ENCODE peak calls at places on chromosomes 7 and 10, in four cellular contexts. Y is aorta; P is pancreas; E is effector memory CD4-positive, alpha-beta T cell. U is an unnamed sample. For H3K4me1, the result is how much of the 10 kb centered on the place peaks cover.

GRCh38 chr7:31890198-31890597 is 180.0 kb downstream of the PDE1C start:
- DNase-seq in Y (no peak), P (peak), E (no peak), U (no peak)

GRCh38 chr7:82694020-82694419 is 250.4 kb upstream of the CACNA2D1 start:
- DNase-seq in P (no peak), E (no peak), Y (no peak), U (no peak)

GRCh38 chr10:114027041-114027394 is 16.6 kb upstream of the ADRB1 start:
- DNase-seq in E (no peak), P (no peak), Y (no peak), U (no peak)

GRCh38 chr10:27685686-27686085 is 59.9 kb downstream of the MKX start:
- DNase-seq in P (no peak), Y (no peak), E (no peak), U (no peak)

GRCh38 chr10:112282086-112282485 is 1.1 kb upstream of the TECTB start:
- DNase-seq in E (no peak), P (no peak), Y (no peak), U (no peak)

GRCh38 chr7:36091571-36092176 is 61.4 kb upstream of the EEPD1 start:
- DNase-seq in Y (no peak), E (no peak), P (no peak), U (no peak)

GRCh38 chr10:104331208-104331838 is 6.9 kb downstream of the ITPRIP start:
- DNase-seq in E (no peak), Y (no peak), P (no peak), U (no peak)

GRCh38 chr10:1737222-1738061 is at the start of gene ADARB2:
- DNase-seq in E (no peak), Y (no peak), P (peak), U (peak)

GRCh38 chr10:51800121-51800520 is 100.7 kb upstream of the CSTF2T start:
- DNase-seq in Y (no peak), P (no peak), E (no peak), U (no peak)

GRCh38 chr7:2732959-2733584 is 45.1 kb downstream of the AMZ1 start:
- DNase-seq in E (no peak), P (peak), Y (no peak), U (peak)

GRCh38 chr7:30359957-30360356 is 75.6 kb downstream of the ZNRF2 start:
- DNase-seq in Y (no peak), E (no peak), P (no peak), U (no peak)
- H3K4me1 ChIP-seq in Y (under half), E (under half), P (under half), U (under half)

DNA sequence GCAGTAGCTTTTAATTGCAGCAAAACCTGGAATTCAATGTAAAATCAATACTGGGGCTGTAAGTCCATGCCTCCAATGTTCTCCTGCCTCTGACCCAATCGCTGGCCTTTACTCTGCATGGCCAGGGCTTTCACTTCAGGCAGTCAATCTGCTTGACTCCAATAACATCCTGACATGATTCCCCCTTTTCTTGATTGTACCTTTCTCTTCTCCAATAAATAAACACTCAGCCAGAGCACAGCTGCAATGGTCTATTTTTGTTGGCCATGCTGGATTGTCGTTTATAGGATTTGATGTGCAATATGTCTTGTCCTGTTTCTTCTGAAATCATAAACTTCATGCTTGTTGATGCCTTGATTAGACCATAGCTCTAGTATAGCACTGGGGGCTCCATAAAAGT is 97.8 kb upstream of the COL1A2 start:
- DNase-seq in P (no peak), E (no peak), Y (no peak), U (no peak)
- H3K4me3 ChIP-seq in P (no peak), E (no peak), Y (peak), U (peak)

GRCh38 chr7:28729276-28729675 is 228.9 kb downstream of the TRIL start:
- DNase-seq in E (no peak), Y (no peak), P (no peak), U (no peak)
- H3K27ac ChIP-seq in E (no peak), Y (no peak), P (no peak), U (no peak)

GRCh38 chr7:134827889-134828288 is 48.5 kb downstream of the CALD1 start:
- DNase-seq in P (no peak), Y (no peak), E (no peak), U (no peak)
- H3K4me1 ChIP-seq in P (under half), Y (under half), E (under half), U (half or more)

GRCh38 chr7:98355250-98355538 is 45.7 kb downstream of the BAIAP2L1 start:
- DNase-seq in P (no peak), E (no peak), Y (peak), U (no peak)

GRCh38 chr7:98351136-98351535 is 49.8 kb downstream of the BAIAP2L1 start:
- DNase-seq in Y (no peak), E (no peak), P (no peak), U (no peak)

GRCh38 chr7:98354511-98355249 is 46.2 kb downstream of the BAIAP2L1 start:
- DNase-seq in Y (peak), E (no peak), P (no peak), U (no peak)

GRCh38 chr7:98352621-98353020 is 48.3 kb downstream of the BAIAP2L1 start:
- DNase-seq in P (no peak), E (no peak), Y (no peak), U (no peak)

GRCh38 chr7:98354052-98354451 is 46.8 kb downstream of the BAIAP2L1 start:
- DNase-seq in E (no peak), P (no peak), Y (no peak), U (no peak)
- H3K4me3 ChIP-seq in E (no peak), P (no peak), Y (no peak), U (no peak)

GRCh38 chr7:44752822-44753221 is 4.2 kb downstream of the ZMIZ2 start:
- DNase-seq in E (no peak), Y (no peak), P (no peak), U (no peak)

GRCh38 chr7:44757311-44757710 is 8.7 kb downstream of the ZMIZ2 start:
- DNase-seq in E (no peak), P (no peak), Y (peak), U (peak)

GRCh38 chr7:44756904-44757303 is 8.3 kb downstream of the ZMIZ2 start:
- DNase-seq in P (no peak), E (no peak), Y (no peak), U (no peak)

GRCh38 chr7:44755698-44756627 is 7.3 kb downstream of the ZMIZ2 start:
- DNase-seq in Y (no peak), P (no peak), E (no peak), U (no peak)

GRCh38 chr7:44754802-44755697 is 6.4 kb downstream of the ZMIZ2 start:
- DNase-seq in P (no peak), E (no peak), Y (no peak), U (no peak)
- H3K27ac ChIP-seq in P (no peak), E (no peak), Y (no peak), U (peak)

DNA sequence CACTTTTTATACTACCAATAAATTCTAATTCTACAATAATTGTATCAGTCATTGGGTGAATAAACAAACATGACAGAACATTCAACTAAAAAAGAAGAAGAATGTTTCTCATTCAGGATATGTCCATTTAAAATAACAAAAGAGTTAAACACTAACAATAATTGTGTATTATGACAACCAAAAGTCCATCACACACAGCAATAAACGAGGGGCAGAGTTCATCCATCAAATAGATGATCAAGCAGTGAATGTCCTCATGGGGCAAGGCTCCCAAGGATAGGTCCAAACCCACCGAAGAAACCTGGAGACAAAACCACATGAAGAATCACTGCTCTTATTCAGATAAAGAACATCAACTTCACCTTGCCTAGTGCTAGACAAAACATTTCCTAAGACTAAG is 115.2 kb downstream of the PARD3 start:
- DNase-seq in P (no peak), Y (no peak), E (no peak), U (no peak)
- H3K4me1 ChIP-seq in P (under half), Y (under half), E (under half), U (under half)

DNA sequence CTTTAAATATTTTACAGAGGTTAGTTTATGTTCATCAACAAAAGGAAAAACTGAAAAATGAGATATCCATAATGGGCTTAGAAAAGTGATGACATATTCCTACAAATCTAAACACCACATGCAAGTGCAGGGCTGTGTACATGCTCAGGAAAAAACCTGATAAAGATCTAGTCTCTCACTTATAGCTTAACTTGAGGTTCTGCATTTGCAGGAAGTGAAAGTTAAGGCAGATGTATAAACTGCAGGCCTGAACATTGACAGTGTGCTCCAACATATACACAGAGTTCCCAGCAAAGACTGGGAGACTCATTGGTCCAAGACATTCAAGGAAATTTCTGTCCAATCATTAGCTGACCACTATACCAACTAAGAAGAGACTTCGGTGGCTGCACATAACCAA is 63.8 kb upstream of the RET start:
- DNase-seq in P (no peak), E (no peak), Y (no peak), U (no peak)
- H3K4me3 ChIP-seq in P (no peak), E (no peak), Y (no peak), U (no peak)

GRCh38 chr10:34745244-34745643 is 69.9 kb downstream of the PARD3 start:
- DNase-seq in E (no peak), Y (no peak), P (no peak), U (no peak)

GRCh38 chr10:34746094-34746493 is 69.0 kb downstream of the PARD3 start:
- DNase-seq in Y (no peak), P (no peak), E (no peak), U (no peak)

GRCh38 chr10:34744590-34744989 is 70.5 kb downstream of the PARD3 start:
- DNase-seq in P (no peak), Y (no peak), E (no peak), U (no peak)

GRCh38 chr10:34742456-34742855 is 72.6 kb downstream of the PARD3 start:
- DNase-seq in E (no peak), Y (no peak), P (no peak), U (no peak)

GRCh38 chr10:34743804-34744203 is 71.3 kb downstream of the PARD3 start:
- DNase-seq in P (no peak), Y (peak), E (no peak), U (peak)
- H3K27ac ChIP-seq in P (no peak), Y (no peak), E (no peak), U (peak)